ENCODE peak calls at places on chromosomes 11 and 22, in ten cellular contexts. One of them, this sample, is unnamed.

GRCh38 chr11:70703141-70704052 is 305.1 kb downstream of the CTTN start:
- DNase-seq in PC-9: no peak
- DNase-seq in activated CD8-positive, alpha-beta memory T cell treated with anti-CD3 and anti-CD28 coated beads for 4 hours: no peak
- DNase-seq in activated naive CD4-positive, alpha-beta T cell: no peak
- DNase-seq in stimulated activated CD8-positive, alpha-beta memory T cell treated with anti-CD3 and anti-CD28 coated beads, Interleukin-7, amount 100 ng/mL, for 1 hour: no peak
- DNase-seq in chondrocyte: peak; percentile 88
- DNase-seq in K562: no peak
- DNase-seq in mesenchymal stem cell: no peak
- DNase-seq in HuH-7: no peak
- DNase-seq in stimulated activated CD4-positive, alpha-beta T cell treated with anti-CD3 and anti-CD28 coated beads, TNF-alpha, amount 100 ng/mL, for 24 hours: no peak
- DNase-seq in this sample: no peak

GRCh38 chr11:121894581-121894980 is 221.4 kb downstream of the BLID start:
- DNase-seq in mesenchymal stem cell: peak; percentile 48
- DNase-seq in PC-9: no peak
- DNase-seq in activated CD8-positive, alpha-beta memory T cell treated with anti-CD3 and anti-CD28 coated beads for 4 hours: no peak
- DNase-seq in stimulated activated CD8-positive, alpha-beta memory T cell treated with anti-CD3 and anti-CD28 coated beads, Interleukin-7, amount 100 ng/mL, for 1 hour: no peak
- DNase-seq in stimulated activated CD4-positive, alpha-beta T cell treated with anti-CD3 and anti-CD28 coated beads, TNF-alpha, amount 100 ng/mL, for 24 hours: no peak
- DNase-seq in chondrocyte: no peak
- DNase-seq in activated naive CD4-positive, alpha-beta T cell: no peak
- DNase-seq in HuH-7: no peak
- DNase-seq in K562: no peak
- DNase-seq in this sample: no peak

GRCh38 chr11:67024966-67025365 is 2.0 kb downstream of the SYT12 start:
- DNase-seq in HuH-7: no peak
- DNase-seq in stimulated activated CD4-positive, alpha-beta T cell treated with anti-CD3 and anti-CD28 coated beads, TNF-alpha, amount 100 ng/mL, for 24 hours: no peak
- DNase-seq in chondrocyte: no peak
- DNase-seq in PC-9: no peak
- DNase-seq in stimulated activated CD8-positive, alpha-beta memory T cell treated with anti-CD3 and anti-CD28 coated beads, Interleukin-7, amount 100 ng/mL, for 1 hour: no peak
- DNase-seq in activated CD8-positive, alpha-beta memory T cell treated with anti-CD3 and anti-CD28 coated beads for 4 hours: no peak
- DNase-seq in activated naive CD4-positive, alpha-beta T cell: no peak
- DNase-seq in K562: no peak
- DNase-seq in mesenchymal stem cell: no peak
- DNase-seq in this sample: no peak

GRCh38 chr11:128759597-128759996 is 65.7 kb downstream of the FLI1 start:
- DNase-seq in chondrocyte: no peak
- DNase-seq in activated naive CD4-positive, alpha-beta T cell: no peak
- DNase-seq in stimulated activated CD4-positive, alpha-beta T cell treated with anti-CD3 and anti-CD28 coated beads, TNF-alpha, amount 100 ng/mL, for 24 hours: no peak
- DNase-seq in K562: no peak
- DNase-seq in activated CD8-positive, alpha-beta memory T cell treated with anti-CD3 and anti-CD28 coated beads for 4 hours: no peak
- DNase-seq in stimulated activated CD8-positive, alpha-beta memory T cell treated with anti-CD3 and anti-CD28 coated beads, Interleukin-7, amount 100 ng/mL, for 1 hour: no peak
- DNase-seq in PC-9: no peak
- DNase-seq in HuH-7: no peak
- DNase-seq in mesenchymal stem cell: peak; percentile 54
- DNase-seq in this sample: no peak

GRCh38 chr22:34760276-34761008 is 305.5 kb upstream of the ISX start:
- DNase-seq in K562: no peak
- DNase-seq in stimulated activated CD8-positive, alpha-beta memory T cell treated with anti-CD3 and anti-CD28 coated beads, Interleukin-7, amount 100 ng/mL, for 1 hour: no peak
- DNase-seq in activated CD8-positive, alpha-beta memory T cell treated with anti-CD3 and anti-CD28 coated beads for 4 hours: no peak
- DNase-seq in activated naive CD4-positive, alpha-beta T cell: no peak
- DNase-seq in HuH-7: no peak
- DNase-seq in PC-9: peak; percentile 34
- DNase-seq in mesenchymal stem cell: no peak
- DNase-seq in stimulated activated CD4-positive, alpha-beta T cell treated with anti-CD3 and anti-CD28 coated beads, TNF-alpha, amount 100 ng/mL, for 24 hours: no peak
- DNase-seq in chondrocyte: no peak
- DNase-seq in this sample: no peak

GRCh38 chr22:19803736-19804267 is 43.2 kb downstream of the TBX1 start:
- DNase-seq in K562: no peak
- DNase-seq in PC-9: no peak
- DNase-seq in mesenchymal stem cell: no peak
- DNase-seq in stimulated activated CD8-positive, alpha-beta memory T cell treated with anti-CD3 and anti-CD28 coated beads, Interleukin-7, amount 100 ng/mL, for 1 hour: no peak
- DNase-seq in stimulated activated CD4-positive, alpha-beta T cell treated with anti-CD3 and anti-CD28 coated beads, TNF-alpha, amount 100 ng/mL, for 24 hours: no peak
- DNase-seq in activated CD8-positive, alpha-beta memory T cell treated with anti-CD3 and anti-CD28 coated beads for 4 hours: no peak
- DNase-seq in HuH-7: no peak
- DNase-seq in chondrocyte: peak; percentile 79
- DNase-seq in activated naive CD4-positive, alpha-beta T cell: no peak
- DNase-seq in this sample: no peak

GRCh38 chr11:125091247-125091876 is 20.1 kb downstream of the TMEM218 start:
- DNase-seq in HuH-7: peak; percentile 80
- DNase-seq in stimulated activated CD4-positive, alpha-beta T cell treated with anti-CD3 and anti-CD28 coated beads, TNF-alpha, amount 100 ng/mL, for 24 hours: no peak
- DNase-seq in chondrocyte: peak; percentile 41
- DNase-seq in mesenchymal stem cell: peak; percentile 81
- DNase-seq in activated CD8-positive, alpha-beta memory T cell treated with anti-CD3 and anti-CD28 coated beads for 4 hours: no peak
- DNase-seq in PC-9: peak; percentile 36
- DNase-seq in activated naive CD4-positive, alpha-beta T cell: no peak
- DNase-seq in stimulated activated CD8-positive, alpha-beta memory T cell treated with anti-CD3 and anti-CD28 coated beads, Interleukin-7, amount 100 ng/mL, for 1 hour: no peak
- DNase-seq in K562: peak; percentile 75
- DNase-seq in this sample: no peak

GRCh38 chr11:30579776-30580175 is 6.4 kb downstream of the MPPED2 start:
- DNase-seq in stimulated activated CD8-positive, alpha-beta memory T cell treated with anti-CD3 and anti-CD28 coated beads, Interleukin-7, amount 100 ng/mL, for 1 hour: no peak
- DNase-seq in chondrocyte: no peak
- DNase-seq in activated CD8-positive, alpha-beta memory T cell treated with anti-CD3 and anti-CD28 coated beads for 4 hours: no peak
- DNase-seq in K562: no peak
- DNase-seq in activated naive CD4-positive, alpha-beta T cell: no peak
- DNase-seq in HuH-7: no peak
- DNase-seq in stimulated activated CD4-positive, alpha-beta T cell treated with anti-CD3 and anti-CD28 coated beads, TNF-alpha, amount 100 ng/mL, for 24 hours: no peak
- DNase-seq in mesenchymal stem cell: no peak
- DNase-seq in PC-9: no peak
- DNase-seq in this sample: no peak

GRCh38 chr22:40636380-40637180 is at the start of gene MRTFA:
- DNase-seq in K562: peak; percentile 91
- DNase-seq in stimulated activated CD8-positive, alpha-beta memory T cell treated with anti-CD3 and anti-CD28 coated beads, Interleukin-7, amount 100 ng/mL, for 1 hour: peak; percentile 99
- DNase-seq in HuH-7: peak; percentile 94
- DNase-seq in PC-9: peak; percentile 99
- DNase-seq in mesenchymal stem cell: peak; percentile 100
- DNase-seq in chondrocyte: peak; percentile 100
- DNase-seq in activated CD8-positive, alpha-beta memory T cell treated with anti-CD3 and anti-CD28 coated beads for 4 hours: peak; percentile 100
- DNase-seq in activated naive CD4-positive, alpha-beta T cell: peak; percentile 99
- DNase-seq in stimulated activated CD4-positive, alpha-beta T cell treated with anti-CD3 and anti-CD28 coated beads, TNF-alpha, amount 100 ng/mL, for 24 hours: peak; percentile 100
- DNase-seq in this sample: peak; percentile 94

GRCh38 chr11:65506770-65507485 is 8.1 kb downstream of the MALAT1 start:
- DNase-seq in activated naive CD4-positive, alpha-beta T cell: peak; percentile 30
- DNase-seq in activated CD8-positive, alpha-beta memory T cell treated with anti-CD3 and anti-CD28 coated beads for 4 hours: no peak
- DNase-seq in stimulated activated CD8-positive, alpha-beta memory T cell treated with anti-CD3 and anti-CD28 coated beads, Interleukin-7, amount 100 ng/mL, for 1 hour: no peak
- DNase-seq in PC-9: no peak
- DNase-seq in mesenchymal stem cell: peak; percentile 92
- DNase-seq in chondrocyte: peak; percentile 49
- DNase-seq in HuH-7: no peak
- DNase-seq in stimulated activated CD4-positive, alpha-beta T cell treated with anti-CD3 and anti-CD28 coated beads, TNF-alpha, amount 100 ng/mL, for 24 hours: no peak
- DNase-seq in K562: no peak
- DNase-seq in this sample: peak; percentile 72

GRCh38 chr22:35777335-35777975 is 59.8 kb downstream of the APOL5 start:
- DNase-seq in PC-9: no peak
- DNase-seq in HuH-7: no peak
- DNase-seq in mesenchymal stem cell: peak; percentile 83
- DNase-seq in K562: no peak
- DNase-seq in stimulated activated CD8-positive, alpha-beta memory T cell treated with anti-CD3 and anti-CD28 coated beads, Interleukin-7, amount 100 ng/mL, for 1 hour: no peak
- DNase-seq in chondrocyte: no peak
- DNase-seq in activated naive CD4-positive, alpha-beta T cell: no peak
- DNase-seq in activated CD8-positive, alpha-beta memory T cell treated with anti-CD3 and anti-CD28 coated beads for 4 hours: no peak
- DNase-seq in stimulated activated CD4-positive, alpha-beta T cell treated with anti-CD3 and anti-CD28 coated beads, TNF-alpha, amount 100 ng/mL, for 24 hours: no peak
- DNase-seq in this sample: no peak

GRCh38 chr22:20456064-20456721 is 18.6 kb upstream of the SCARF2 start:
- DNase-seq in HuH-7: peak; percentile 94
- DNase-seq in activated CD8-positive, alpha-beta memory T cell treated with anti-CD3 and anti-CD28 coated beads for 4 hours: peak; percentile 67
- DNase-seq in stimulated activated CD8-positive, alpha-beta memory T cell treated with anti-CD3 and anti-CD28 coated beads, Interleukin-7, amount 100 ng/mL, for 1 hour: peak; percentile 47
- DNase-seq in K562: peak; percentile 100
- DNase-seq in chondrocyte: peak; percentile 87
- DNase-seq in activated naive CD4-positive, alpha-beta T cell: peak; percentile 64
- DNase-seq in mesenchymal stem cell: peak; percentile 85
- DNase-seq in stimulated activated CD4-positive, alpha-beta T cell treated with anti-CD3 and anti-CD28 coated beads, TNF-alpha, amount 100 ng/mL, for 24 hours: peak; percentile 53
- DNase-seq in PC-9: peak; percentile 38
- DNase-seq in this sample: peak; percentile 82

GRCh38 chr22:26658161-26658560 is 773 bp downstream of the MIAT start:
- DNase-seq in HuH-7: no peak
- DNase-seq in activated naive CD4-positive, alpha-beta T cell: no peak
- DNase-seq in chondrocyte: no peak
- DNase-seq in mesenchymal stem cell: no peak
- DNase-seq in PC-9: no peak
- DNase-seq in stimulated activated CD4-positive, alpha-beta T cell treated with anti-CD3 and anti-CD28 coated beads, TNF-alpha, amount 100 ng/mL, for 24 hours: no peak
- DNase-seq in K562: no peak
- DNase-seq in activated CD8-positive, alpha-beta memory T cell treated with anti-CD3 and anti-CD28 coated beads for 4 hours: no peak
- DNase-seq in stimulated activated CD8-positive, alpha-beta memory T cell treated with anti-CD3 and anti-CD28 coated beads, Interleukin-7, amount 100 ng/mL, for 1 hour: no peak
- DNase-seq in this sample: no peak

GRCh38 chr22:45740236-45740635 is 68.6 kb downstream of the ATXN10 start:
- DNase-seq in HuH-7: no peak
- DNase-seq in stimulated activated CD4-positive, alpha-beta T cell treated with anti-CD3 and anti-CD28 coated beads, TNF-alpha, amount 100 ng/mL, for 24 hours: no peak
- DNase-seq in activated naive CD4-positive, alpha-beta T cell: no peak
- DNase-seq in PC-9: no peak
- DNase-seq in activated CD8-positive, alpha-beta memory T cell treated with anti-CD3 and anti-CD28 coated beads for 4 hours: no peak
- DNase-seq in chondrocyte: no peak
- DNase-seq in K562: no peak
- DNase-seq in stimulated activated CD8-positive, alpha-beta memory T cell treated with anti-CD3 and anti-CD28 coated beads, Interleukin-7, amount 100 ng/mL, for 1 hour: no peak
- DNase-seq in mesenchymal stem cell: peak; percentile 33
- DNase-seq in this sample: no peak

This sample was measured in stimulated activated effector memory CD8-positive, alpha-beta T cell treated with anti-CD3 and anti-CD28 coated beads, Interleukin-12 subunit alpha, Interleukin-12 subunit beta, amount 100 ng/mL, for 72 hours.